ENCODE peak calls at places on chromosomes 4 and X, in four cellular contexts. P is stimulated activated CD8-positive, alpha-beta memory T cell treated with anti-CD3 and anti-CD28 coated beads, Interleukin-7, amount 100 ng/mL, for 1 hour; S is NCI-H510A; X is left ventricle myocardium inferior. Z is an unnamed sample.

GRCh38 chrX:77442728-77443127 is 4.5 kb upstream of the FGF16 start:
- DNase-seq in S (no peak), P (no peak), X (no peak), Z (no peak)

GRCh38 chrX:49977319-49978090 is 55.1 kb downstream of the CLCN5 start:
- DNase-seq in S (no peak), X (no peak), P (no peak), Z (no peak)

GRCh38 chr4:10033191-10033881 is 12.0 kb upstream of the SLC2A9 start:
- DNase-seq in X (peak; percentile 41), P (no peak), S (no peak), Z (peak; percentile 74)

GRCh38 chr4:186485621-186486062 is 69.7 kb downstream of the MTNR1A start:
- DNase-seq in X (no peak), P (no peak), S (no peak), Z (no peak)

GRCh38 chrX:114800719-114801118 is 216.7 kb downstream of the IL13RA2 start:
- DNase-seq in S (no peak), P (no peak), X (no peak), Z (no peak)

GRCh38 chr4:73777612-73778011 is 37.2 kb downstream of the CXCL8 start:
- DNase-seq in P (no peak), X (no peak), S (no peak), Z (no peak)

GRCh38 chr4:8589831-8590545 is 2.6 kb upstream of the CPZ start:
- DNase-seq in X (no peak), P (no peak), S (no peak), Z (no peak)

GRCh38 chrX:118432799-118433198 is 62.8 kb upstream of the DOCK11 start:
- DNase-seq in X (no peak), S (no peak), P (no peak), Z (no peak)

GRCh38 chr4:44425614-44426208 is 22.9 kb downstream of the KCTD8 start:
- DNase-seq in X (no peak), S (peak; percentile 0), P (no peak), Z (no peak)

GRCh38 chrX:107676559-107677378 is 48.5 kb downstream of the PRPS1 start:
- DNase-seq in X (peak; percentile 84), S (peak; percentile 45), P (no peak), Z (peak; percentile 91)

GRCh38 chrX:17441965-17442364 is 67.0 kb downstream of the NHS start:
- DNase-seq in X (no peak), S (no peak), P (no peak), Z (no peak)

GRCh38 chrX:87299563-87300160 is 217.9 kb upstream of the KLHL4 start:
- DNase-seq in P (no peak), X (no peak), S (no peak), Z (no peak)

GRCh38 chrX:34778961-34779360 is 121.9 kb upstream of the TMEM47 start:
- DNase-seq in X (no peak), P (no peak), S (no peak), Z (no peak)

GRCh38 chr4:146051724-146052396 is 113.2 kb upstream of the ZNF827 start:
- DNase-seq in X (no peak), P (no peak), S (no peak), Z (no peak)

GRCh38 chr4:100823066-100823992 is 305.5 kb upstream of the EMCN start:
- DNase-seq in X (no peak), S (peak; percentile 51), P (no peak), Z (no peak)

GRCh38 chrX:149950681-149951080 is 12.4 kb upstream of the EOLA2 start:
- DNase-seq in P (no peak), S (no peak), X (no peak), Z (no peak)

GRCh38 chr4:153341575-153342090 is 2.9 kb upstream of the MND1 start:
- DNase-seq in X (no peak), S (no peak), P (no peak), Z (no peak)

GRCh38 chr4:57405359-57405758 is 295.2 kb upstream of the IGFBP7 start:
- DNase-seq in S (no peak), P (no peak), X (no peak), Z (no peak)

GRCh38 chr4:142091691-142092182 is 455.4 kb downstream of the IL15 start:
- DNase-seq in S (no peak), X (no peak), P (no peak), Z (no peak)

GRCh38 chrX:105564536-105564935 is 257.8 kb upstream of the NRK start:
- DNase-seq in P (no peak), X (no peak), S (no peak), Z (no peak)

GRCh38 chrX:12065251-12065650 is 73.0 kb upstream of the FRMPD4 start:
- DNase-seq in P (no peak), S (no peak), X (no peak), Z (no peak)

GRCh38 chr4:128385683-128386304 is 98.2 kb upstream of the PGRMC2 start:
- DNase-seq in S (no peak), X (no peak), P (no peak), Z (no peak)

GRCh38 chrX:32137525-32137924 is 1065.7 kb upstream of the FTHL17 start:
- DNase-seq in S (no peak), X (no peak), P (no peak), Z (no peak)

GRCh38 chrX:113741744-113742143 is 842.1 kb upstream of the HTR2C start:
- DNase-seq in P (no peak), X (no peak), S (no peak), Z (no peak)

GRCh38 chr4:82797048-82797590 is 1.5 kb downstream of the SCD5 start:
- DNase-seq in X (no peak), S (no peak), P (no peak), Z (no peak)

GRCh38 chrX:40153335-40154221 is 55.8 kb upstream of the BCOR start:
- DNase-seq in X (peak; percentile 49), P (no peak), S (peak; percentile 55), Z (no peak)

GRCh38 chr4:69167300-69167699 is 47.2 kb downstream of the UGT2B11 start:
- DNase-seq in P (no peak), S (no peak), X (no peak), Z (no peak)

Z was measured in suprapubic skin.